ENCODE peak calls at places on chromosomes 5 and 9, in seven cellular contexts. E, O, C, N, Z, Y and K are unnamed samples.

GRCh38 chr9:92048924-92049625 is 66.1 kb downstream of the SPTLC1 start:
- DNase-seq in E (no peak), O (no peak), C (no peak), N (no peak), Z (peak; percentile 47), Y (no peak), K (no peak)

GRCh38 chr5:54415147-54415546 is 40.4 kb upstream of the HSPB3 start:
- DNase-seq in E (no peak), O (no peak), C (no peak), N (no peak), Z (no peak), Y (no peak), K (no peak)

GRCh38 chr5:7801898-7802614 is 48.9 kb downstream of the CFAP90 start:
- DNase-seq in E (no peak), O (no peak), C (peak; percentile 29), N (no peak), Z (no peak), Y (no peak), K (no peak)

GRCh38 chr9:38195737-38196161 is 126.7 kb upstream of the SHB start:
- DNase-seq in E (no peak), O (no peak), C (no peak), N (no peak), Z (no peak), Y (no peak), K (no peak)

GRCh38 chr5:80387063-80387768 is 20.6 kb upstream of the ZFYVE16 start:
- DNase-seq in E (no peak), O (no peak), C (no peak), N (no peak), Z (no peak), Y (no peak), K (no peak)

GRCh38 chr9:136352682-136353081 is 10.9 kb downstream of the DNLZ start:
- DNase-seq in E (no peak), O (no peak), C (peak; percentile 43), N (no peak), Z (no peak), Y (no peak), K (no peak)

GRCh38 chr9:134502261-134503211 is 139.1 kb upstream of the COL5A1 start:
- DNase-seq in E (no peak), O (peak; percentile 45), C (no peak), N (peak; percentile 72), Z (peak; percentile 96), Y (peak; percentile 86), K (no peak)

GRCh38 chr5:83434929-83435328 is 36.6 kb upstream of the VCAN start:
- DNase-seq in E (no peak), O (no peak), C (no peak), N (no peak), Z (peak; percentile 28), Y (no peak), K (no peak)

GRCh38 chr5:74865293-74865798 is 841 bp downstream of the FAM169A start:
- DNase-seq in E (no peak), O (peak; percentile 28), C (no peak), N (no peak), Z (no peak), Y (no peak), K (no peak)

GRCh38 chr5:57778528-57779175 is 296.0 kb upstream of the ACTBL2 start:
- DNase-seq in E (peak; percentile 29), O (no peak), C (no peak), N (no peak), Z (no peak), Y (no peak), K (no peak)

GRCh38 chr9:133772581-133772980 is 34.4 kb upstream of the SARDH start:
- DNase-seq in E (no peak), O (peak; percentile 10), C (no peak), N (no peak), Z (no peak), Y (no peak), K (no peak)

GRCh38 chr9:136342191-136343120 is 15.1 kb downstream of the GPSM1 start:
- DNase-seq in E (no peak), O (peak; percentile 89), C (no peak), N (peak; percentile 90), Z (peak; percentile 71), Y (peak; percentile 83), K (no peak)

GRCh38 chr5:126503602-126504104 is 80.4 kb downstream of the GRAMD2B start:
- DNase-seq in E (no peak), O (no peak), C (no peak), N (no peak), Z (peak; percentile 31), Y (peak; percentile 48), K (no peak)

GRCh38 chr9:4048441-4048840 is 251.4 kb downstream of the GLIS3 start:
- DNase-seq in E (no peak), O (no peak), C (no peak), N (no peak), Z (peak; percentile 65), Y (no peak), K (no peak)

GRCh38 chr9:135907446-135908333 is at the start of gene CAMSAP1:
- DNase-seq in E (no peak), O (peak; percentile 91), C (peak; percentile 99), N (peak; percentile 96), Z (peak; percentile 96), Y (peak; percentile 95), K (peak; percentile 87)

GRCh38 chr5:79143684-79144379 is 32.2 kb downstream of the BHMT start:
- DNase-seq in E (no peak), O (no peak), C (no peak), N (no peak), Z (peak; percentile 42), Y (no peak), K (no peak)

GRCh38 chr5:74631088-74631960 is 9.2 kb downstream of the ENC1 start:
- DNase-seq in E (no peak), O (no peak), C (no peak), N (no peak), Z (peak; percentile 88), Y (no peak), K (no peak)

GRCh38 chr5:80191991-80192398 is 63.9 kb downstream of the SERINC5 start:
- DNase-seq in E (no peak), O (peak; percentile 39), C (no peak), N (peak; percentile 65), Z (no peak), Y (no peak), K (no peak)